ENCODE peak calls at places on chromosomes 12 and 14, in four cellular contexts. One of them, this sample, is unnamed.

GRCh38 chr12:73529954-73530353 is 1007.7 kb upstream of the ATXN7L3B start:
- DNase-seq in HepG2: no peak
- DNase-seq in K562: no peak
- DNase-seq in GM12878: no peak
- DNase-seq in this sample: no peak

GRCh38 chr14:85248881-85249635 is 280.9 kb upstream of the FLRT2 start:
- DNase-seq in HepG2: no peak
- DNase-seq in GM12878: no peak
- DNase-seq in K562: no peak
- DNase-seq in this sample: peak; percentile 11

GRCh38 chr12:9721394-9722092 is 11.4 kb downstream of the CLECL1 start:
- DNase-seq in K562: no peak
- DNase-seq in HepG2: peak; percentile 15
- DNase-seq in GM12878: peak; percentile 77
- DNase-seq in this sample: no peak

GRCh38 chr12:109880938-109881337 is 597 bp upstream of the GLTP start:
- DNase-seq in GM12878: no peak
- DNase-seq in K562: no peak
- DNase-seq in HepG2: no peak
- DNase-seq in this sample: no peak

GRCh38 chr12:89346741-89347324 is 5.5 kb downstream of the DUSP6 start:
- DNase-seq in K562: no peak
- DNase-seq in GM12878: no peak
- DNase-seq in HepG2: peak; percentile 42
- DNase-seq in this sample: no peak

GRCh38 chr12:64082866-64083268 is 139.2 kb downstream of the KICS2 start:
- DNase-seq in HepG2: no peak
- DNase-seq in K562: no peak
- DNase-seq in GM12878: no peak
- DNase-seq in this sample: no peak

GRCh38 chr14:105767315-105767714 is 240.9 kb downstream of the TMEM121 start:
- DNase-seq in HepG2: no peak
- DNase-seq in GM12878: no peak
- DNase-seq in K562: no peak
- DNase-seq in this sample: no peak

GRCh38 chr14:33682746-33683145 is 268.1 kb downstream of the EGLN3 start:
- DNase-seq in K562: no peak
- DNase-seq in GM12878: no peak
- DNase-seq in HepG2: no peak
- DNase-seq in this sample: no peak

GRCh38 chr14:79581912-79582576 is 629.3 kb downstream of the DIO2 start:
- DNase-seq in K562: no peak
- DNase-seq in HepG2: no peak
- DNase-seq in GM12878: no peak
- DNase-seq in this sample: no peak

GRCh38 chr14:105064721-105065143 is 498 bp downstream of the GPR132 start:
- DNase-seq in GM12878: no peak
- DNase-seq in HepG2: peak; percentile 36
- DNase-seq in K562: no peak
- DNase-seq in this sample: no peak

GRCh38 chr12:67592228-67593011 is 56.1 kb upstream of the DYRK2 start:
- DNase-seq in K562: no peak
- DNase-seq in HepG2: no peak
- DNase-seq in GM12878: peak; percentile 45
- DNase-seq in this sample: no peak

GRCh38 chr14:61535470-61535869 is 159.8 kb upstream of the HIF1A start:
- DNase-seq in HepG2: no peak
- DNase-seq in GM12878: no peak
- DNase-seq in K562: no peak
- DNase-seq in this sample: no peak

GRCh38 chr14:105173901-105174894 is 5.6 kb upstream of the JAG2 start:
- DNase-seq in K562: no peak
- DNase-seq in HepG2: no peak
- DNase-seq in GM12878: no peak
- DNase-seq in this sample: no peak

GRCh38 chr12:107014050-107014449 is 27.1 kb upstream of the MTERF2 start:
- DNase-seq in GM12878: no peak
- DNase-seq in K562: peak; percentile 12
- DNase-seq in HepG2: peak; percentile 40
- DNase-seq in this sample: no peak

GRCh38 chr12:104720346-104721064 is 237.6 kb downstream of the SLC41A2 start:
- DNase-seq in HepG2: no peak
- DNase-seq in K562: no peak
- DNase-seq in GM12878: no peak
- DNase-seq in this sample: no peak

GRCh38 chr12:4118017-4118510 is 155.5 kb upstream of the CCND2 start:
- DNase-seq in K562: no peak
- DNase-seq in HepG2: no peak
- DNase-seq in GM12878: peak; percentile 89
- DNase-seq in this sample: no peak

GRCh38 chr12:13976028-13976584 is 5.3 kb downstream of the GRIN2B start:
- DNase-seq in GM12878: no peak
- DNase-seq in K562: no peak
- DNase-seq in HepG2: no peak
- DNase-seq in this sample: no peak

GRCh38 chr12:81502912-81503695 is 256.0 kb downstream of the PPFIA2 start:
- DNase-seq in GM12878: no peak
- DNase-seq in HepG2: no peak
- DNase-seq in K562: no peak
- DNase-seq in this sample: no peak

GRCh38 chr14:71555654-71556559 is 376.3 kb upstream of the RGS6 start:
- DNase-seq in GM12878: peak; percentile 98
- DNase-seq in HepG2: peak; percentile 4
- DNase-seq in K562: peak; percentile 44
- DNase-seq in this sample: no peak

GRCh38 chr14:96136361-96136760 is 68.3 kb upstream of the BDKRB2 start:
- DNase-seq in K562: no peak
- DNase-seq in HepG2: no peak
- DNase-seq in GM12878: no peak
- DNase-seq in this sample: no peak

GRCh38 chr14:51612449-51612848 is 39.3 kb upstream of the FRMD6 start:
- DNase-seq in HepG2: no peak
- DNase-seq in K562: no peak
- DNase-seq in GM12878: no peak
- DNase-seq in this sample: no peak
- TF ChIP-seq TCF7 in HepG2: no peak
- TF ChIP-seq TCF7 in K562: no peak
- TF ChIP-seq TCF7 in GM12878: no peak
- TF ChIP-seq TCF7 in this sample: no peak

GRCh38 chr12:77349703-77350102 is 284.3 kb upstream of the E2F7 start:
- DNase-seq in HepG2: no peak
- DNase-seq in K562: no peak
- DNase-seq in GM12878: no peak
- DNase-seq in this sample: no peak
- TF ChIP-seq USF2 in HepG2: no peak
- TF ChIP-seq USF2 in K562: no peak
- TF ChIP-seq USF2 in GM12878: no peak
- TF ChIP-seq USF2 in this sample: no peak

GRCh38 chr12:124705545-124706138 is 138.2 kb upstream of the NCOR2 start:
- DNase-seq in HepG2: no peak
- DNase-seq in K562: no peak
- DNase-seq in GM12878: no peak
- DNase-seq in this sample: no peak

GRCh38 chr12:124713436-124714082 is 146.1 kb upstream of the NCOR2 start:
- DNase-seq in GM12878: peak; percentile 93
- DNase-seq in HepG2: no peak
- DNase-seq in K562: no peak
- DNase-seq in this sample: no peak

GRCh38 chr12:124713041-124713435 is 145.6 kb upstream of the NCOR2 start:
- DNase-seq in K562: no peak
- DNase-seq in GM12878: peak; percentile 4
- DNase-seq in HepG2: no peak
- DNase-seq in this sample: no peak

GRCh38 chr12:124715121-124715990 is 147.9 kb upstream of the NCOR2 start:
- DNase-seq in GM12878: no peak
- DNase-seq in HepG2: no peak
- DNase-seq in K562: peak; percentile 62
- DNase-seq in this sample: no peak

DNA sequence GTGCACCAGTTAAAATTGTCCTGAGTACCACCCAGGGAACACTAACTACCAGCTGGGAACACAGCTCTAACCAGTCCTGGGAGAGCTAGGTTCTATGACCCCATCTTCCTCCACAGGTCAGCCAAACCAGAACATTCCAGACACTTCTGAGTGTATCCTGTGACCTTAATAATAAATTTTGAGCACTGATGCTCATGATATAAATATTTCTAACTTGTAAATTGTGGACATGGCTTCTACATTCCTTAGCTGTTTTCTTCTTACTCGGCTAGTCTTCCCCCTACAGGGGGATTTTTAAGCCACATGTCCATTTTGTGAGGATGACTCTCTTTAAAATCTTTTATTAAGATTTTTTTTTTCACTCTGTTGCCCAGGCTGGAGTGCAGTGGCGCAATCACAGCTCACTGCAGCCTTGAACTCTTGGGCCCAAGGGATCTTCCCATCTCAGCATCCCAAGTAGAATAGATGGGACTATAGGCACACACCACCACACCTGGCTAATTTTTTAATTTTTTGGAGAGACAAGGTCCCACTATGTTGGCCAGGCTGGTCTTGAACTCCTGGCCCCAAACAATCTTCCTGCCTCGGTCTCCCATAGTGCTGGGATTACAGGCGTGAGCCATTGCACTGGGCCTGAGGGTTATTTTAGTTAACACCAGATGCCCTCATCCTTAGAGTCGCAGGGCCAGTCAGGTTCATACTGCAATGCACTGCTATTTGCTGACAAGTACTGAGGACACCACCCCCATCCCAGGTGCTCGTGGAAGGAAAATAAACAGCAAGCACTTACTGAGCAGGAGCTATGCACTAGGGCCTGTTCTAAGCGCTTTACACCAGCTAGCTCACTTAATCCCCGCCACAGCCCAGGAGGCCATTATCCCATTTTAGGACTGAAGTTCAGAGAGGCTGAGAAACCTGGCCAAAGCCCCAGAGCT is 142.6 kb upstream of the NCOR2 start:
- DNase-seq in K562: no peak
- DNase-seq in GM12878: no peak
- DNase-seq in HepG2: no peak
- DNase-seq in this sample: no peak
- TF ChIP-seq TCF7 in K562: no peak
- TF ChIP-seq TCF7 in GM12878: no peak
- TF ChIP-seq TCF7 in HepG2: no peak
- TF ChIP-seq TCF7 in this sample: no peak

DNA sequence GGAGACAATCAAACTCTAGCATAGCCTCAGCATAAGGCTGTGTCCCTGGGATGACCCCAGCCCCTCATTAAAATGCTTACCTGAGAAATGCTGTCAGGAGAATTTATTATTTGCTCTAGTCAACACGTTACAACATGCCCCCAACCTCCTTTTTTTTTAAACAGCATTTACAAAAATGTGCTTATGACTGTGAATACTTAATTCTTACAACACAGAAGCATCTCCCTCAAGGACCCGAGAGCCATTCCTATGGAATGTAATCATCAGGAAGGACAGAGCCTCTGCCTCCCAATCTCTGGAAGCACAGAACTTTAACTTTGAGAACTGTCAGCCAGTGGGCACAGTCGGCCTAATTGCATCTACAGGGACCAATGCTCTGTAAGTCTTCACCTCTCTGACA is 136.6 kb upstream of the OVCH1 start:
- DNase-seq in GM12878: no peak
- DNase-seq in K562: no peak
- DNase-seq in HepG2: no peak
- DNase-seq in this sample: no peak
- TF ChIP-seq USF2 in GM12878: no peak
- TF ChIP-seq USF2 in K562: no peak
- TF ChIP-seq USF2 in HepG2: no peak
- TF ChIP-seq USF2 in this sample: no peak

DNA sequence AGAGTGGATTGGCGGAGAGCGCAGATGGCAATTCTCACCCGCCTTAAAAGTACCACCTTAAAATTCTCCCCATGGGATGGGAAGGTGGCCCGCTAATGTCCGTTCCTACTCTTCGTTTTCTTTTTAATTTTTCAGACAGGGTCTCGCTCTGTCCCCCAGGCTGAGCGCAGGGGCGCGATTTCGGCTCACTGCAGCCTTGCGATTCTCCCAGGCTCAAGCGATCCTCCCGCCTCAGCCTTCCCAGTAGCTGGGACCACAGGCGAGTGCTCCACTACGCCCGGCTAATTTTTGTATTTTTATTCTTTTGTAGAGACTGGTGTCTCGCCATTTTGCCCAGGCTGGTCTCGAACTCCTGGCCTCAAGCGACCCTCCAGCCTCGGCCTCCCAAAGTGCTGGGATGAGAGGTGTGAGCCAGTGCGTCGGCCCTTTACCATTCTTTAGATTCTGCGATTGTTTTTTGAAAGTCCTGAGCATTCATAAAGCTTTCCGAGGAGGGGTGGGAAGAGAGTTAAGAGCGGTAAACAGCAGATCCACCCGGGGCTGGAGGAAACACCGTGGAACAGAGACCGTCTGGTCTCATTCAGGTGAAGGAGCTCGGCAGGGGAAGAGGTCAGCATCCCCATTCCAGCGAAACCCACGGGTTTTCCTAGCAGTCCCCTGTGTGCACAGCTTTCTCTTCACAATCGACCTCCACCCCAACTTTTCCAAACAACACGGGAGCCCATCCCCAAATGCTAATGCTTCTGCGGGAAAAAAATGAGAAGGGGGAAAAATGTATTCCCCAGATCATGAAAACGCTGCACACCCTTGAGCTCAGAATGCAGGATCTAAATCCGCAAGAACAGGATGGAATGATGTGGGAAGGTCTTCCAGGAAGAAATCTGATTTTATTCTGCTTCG is 129.2 kb downstream of the NDUFA12 start:
- DNase-seq in GM12878: no peak
- DNase-seq in HepG2: no peak
- DNase-seq in K562: no peak
- DNase-seq in this sample: no peak
- TF ChIP-seq TCF7 in GM12878: no peak
- TF ChIP-seq TCF7 in HepG2: no peak
- TF ChIP-seq TCF7 in K562: no peak
- TF ChIP-seq TCF7 in this sample: no peak